ENCODE peak calls at places on chromosomes 13 and 19, in four cellular contexts. P is K562, Q is HepG2, B is GM12878. O is an unnamed sample.

GRCh38 chr19:12156254-12157058 is at the start of gene ZNF625:
- DNase-seq in B (peak; percentile 39), Q (peak; percentile 90), P (no peak), O (no peak)

GRCh38 chr13:38590796-38591507 is 95.9 kb upstream of the FREM2 start:
- DNase-seq in B (no peak), P (no peak), Q (no peak), O (no peak)

GRCh38 chr19:52190679-52191293 is 934 bp downstream of the PPP2R1A start:
- DNase-seq in P (no peak), B (no peak), Q (no peak), O (peak; percentile 15)

GRCh38 chr19:45113628-45114027 is 20.6 kb downstream of the PPP1R37 start:
- DNase-seq in B (no peak), P (no peak), Q (peak; percentile 66), O (no peak)

GRCh38 chr19:16778796-16779411 is 50.3 kb upstream of the SIN3B start:
- DNase-seq in P (peak; percentile 77), Q (peak; percentile 40), B (peak; percentile 26), O (peak; percentile 70)

GRCh38 chr13:19860884-19861655 is 2.4 kb downstream of the ZMYM5 start:
- DNase-seq in P (no peak), B (no peak), Q (peak; percentile 77), O (no peak)

GRCh38 chr19:48991823-48992570 is 1.1 kb downstream of the GYS1 start:
- DNase-seq in P (peak; percentile 56), Q (no peak), B (no peak), O (peak; percentile 60)

GRCh38 chr19:8585894-8586750 is 8.9 kb upstream of the MYO1F start:
- DNase-seq in P (peak; percentile 79), B (no peak), Q (peak; percentile 28), O (peak; percentile 74)

GRCh38 chr19:43784981-43785808 is 4.4 kb upstream of the KCNN4 start:
- DNase-seq in Q (peak; percentile 60), P (peak; percentile 76), B (no peak), O (peak; percentile 76)

GRCh38 chr13:106433066-106433465 is 102.4 kb downstream of the EFNB2 start:
- DNase-seq in P (no peak), B (no peak), Q (no peak), O (no peak)

GRCh38 chr13:26280295-26280694 is 26.4 kb downstream of the CDK8 start:
- DNase-seq in B (no peak), P (no peak), Q (no peak), O (no peak)

GRCh38 chr13:93559718-93560117 is 333.1 kb downstream of the GPC6 start:
- DNase-seq in Q (no peak), B (no peak), P (no peak), O (no peak)

GRCh38 chr13:107865643-107866006 is 349.7 kb downstream of the LIG4 start:
- DNase-seq in B (no peak), Q (no peak), P (no peak), O (no peak)

GRCh38 chr13:71492346-71492871 is 374.6 kb downstream of the DACH1 start:
- DNase-seq in B (no peak), Q (no peak), P (no peak), O (no peak)

GRCh38 chr19:2039082-2039958 is 11.7 kb downstream of the MKNK2 start:
- DNase-seq in B (no peak), P (no peak), Q (no peak), O (no peak)

GRCh38 chr19:50300814-50301606 is 28.2 kb downstream of the KCNC3 start:
- DNase-seq in P (no peak), B (no peak), Q (peak; percentile 48), O (no peak)

GRCh38 chr13:52159159-52159982 is at the start of gene NEK3:
- DNase-seq in Q (peak; percentile 59), B (no peak), P (peak; percentile 64), O (peak; percentile 87)

GRCh38 chr13:24052547-24052981 is 108.0 kb upstream of the SPATA13 start:
- DNase-seq in Q (no peak), P (peak; percentile 21), B (no peak), O (no peak)

GRCh38 chr19:51029718-51030117 is 3.3 kb upstream of the KLK11 start:
- DNase-seq in P (peak; percentile 68), Q (no peak), B (no peak), O (no peak)

GRCh38 chr19:48390188-48391099 is 907 bp downstream of the KDELR1 start:
- DNase-seq in Q (peak; percentile 44), P (peak; percentile 79), B (no peak), O (peak; percentile 69)

GRCh38 chr13:63910406-63910957 is 2494.8 kb upstream of the PCDH20 start:
- DNase-seq in Q (peak; percentile 3), P (no peak), B (no peak), O (no peak)

GRCh38 chr19:51754106-51754505 is 2.4 kb upstream of the FPR1 start:
- DNase-seq in P (no peak), Q (no peak), B (no peak), O (no peak)

GRCh38 chr19:49592486-49593232 is 1.7 kb downstream of the PRR12 start:
- DNase-seq in Q (no peak), P (peak; percentile 35), B (no peak), O (no peak)

GRCh38 chr13:32086366-32086765 is 54.8 kb downstream of the FRY start:
- DNase-seq in B (no peak), P (no peak), Q (no peak), O (no peak)

GRCh38 chr13:19586904-19587634 is 25.7 kb upstream of the TPTE2 start:
- DNase-seq in P (peak; percentile 23), B (peak; percentile 65), Q (peak; percentile 65), O (no peak)

GRCh38 chr13:71721117-71721516 is 145.9 kb downstream of the DACH1 start:
- DNase-seq in Q (no peak), P (no peak), B (no peak), O (no peak)

GRCh38 chr13:96652506-96652905 is 341.8 kb downstream of the OXGR1 start:
- DNase-seq in Q (no peak), B (no peak), P (no peak), O (no peak)

GRCh38 chr13:33119886-33120543 is 103.8 kb downstream of the KL start:
- DNase-seq in P (no peak), Q (no peak), B (no peak), O (no peak)

GRCh38 chr19:54418930-54419800 is 3.9 kb downstream of the TTYH1 start:
- DNase-seq in B (no peak), Q (no peak), P (no peak), O (no peak)

GRCh38 chr13:99656843-99657506 is 155.7 kb downstream of the TM9SF2 start:
- DNase-seq in B (no peak), P (no peak), Q (no peak), O (no peak)

GRCh38 chr13:99658266-99658991 is 157.2 kb downstream of the TM9SF2 start:
- DNase-seq in P (no peak), B (no peak), Q (no peak), O (no peak)

GRCh38 chr13:99660101-99660500 is 158.8 kb downstream of the TM9SF2 start:
- DNase-seq in P (no peak), B (no peak), Q (no peak), O (no peak)

GRCh38 chr13:99657848-99658265 is 156.6 kb downstream of the TM9SF2 start:
- DNase-seq in P (no peak), Q (no peak), B (no peak), O (no peak)

DNA sequence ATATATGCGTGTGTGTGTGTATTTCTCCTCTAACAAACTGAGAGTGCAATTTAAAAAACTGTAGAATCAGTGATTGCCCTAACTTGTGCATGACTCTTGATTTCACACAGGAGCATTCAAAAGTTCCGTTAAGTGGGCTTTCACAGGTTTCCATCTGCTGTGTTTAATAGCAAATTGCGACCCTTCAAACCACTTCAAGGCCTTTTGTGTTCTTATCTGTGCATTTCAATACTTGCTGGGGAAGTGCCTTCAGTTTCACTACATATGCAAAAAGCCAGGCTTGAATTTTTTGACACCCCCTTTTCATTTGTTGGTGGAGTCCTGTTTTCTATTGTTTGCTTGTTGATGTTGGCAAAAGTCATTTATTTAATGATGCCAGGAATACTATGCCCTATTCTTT is 158.0 kb downstream of the TM9SF2 start:
- DNase-seq in B (no peak), P (no peak), Q (no peak), O (no peak)
- TF ChIP-seq TARDBP in B (no peak), P (no peak), Q (no peak), O (no peak)

DNA sequence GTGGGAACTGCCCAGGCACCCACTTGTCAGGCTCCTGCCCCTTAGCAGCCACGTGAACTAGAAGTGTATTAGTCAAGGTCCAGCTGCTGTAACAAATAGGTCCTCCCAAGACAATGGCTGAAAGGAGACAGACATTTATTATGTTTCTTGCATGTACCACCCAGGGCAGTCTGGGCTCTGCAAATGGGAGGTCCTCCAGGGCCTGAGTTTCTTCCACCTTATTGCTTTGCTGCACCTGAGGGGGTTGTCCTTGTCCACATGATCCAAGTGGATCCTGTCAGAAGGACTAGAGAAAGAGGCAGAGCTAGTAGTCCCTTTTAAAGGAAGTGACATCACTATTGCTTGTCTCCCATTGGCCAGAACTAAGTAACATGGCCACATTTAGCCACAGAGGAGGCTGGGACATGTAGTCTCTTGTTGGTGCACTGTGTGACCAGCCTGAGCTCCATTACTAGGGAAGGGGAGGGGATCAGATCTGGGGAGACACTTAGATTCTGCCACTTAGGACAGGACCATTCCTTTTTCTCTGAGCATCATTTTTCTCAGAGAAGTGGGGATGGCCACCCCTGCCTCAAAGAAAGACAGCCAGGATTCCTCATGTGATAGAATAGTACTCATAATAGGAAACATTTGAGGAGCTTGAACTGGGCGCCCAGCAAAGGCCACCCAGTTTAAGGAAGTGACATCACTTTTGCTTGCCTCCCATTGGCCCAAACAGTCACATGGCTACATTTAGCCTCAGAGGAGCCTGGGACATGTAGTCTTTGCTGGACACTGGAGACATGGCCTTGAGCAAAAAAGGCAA is 15.1 kb downstream of the CC2D1A start:
- DNase-seq in P (peak; percentile 80), Q (peak; percentile 57), B (peak; percentile 25), O (peak; percentile 53)
- TF ChIP-seq TARDBP in P (no peak), Q (no peak), B (no peak), O (no peak)

DNA sequence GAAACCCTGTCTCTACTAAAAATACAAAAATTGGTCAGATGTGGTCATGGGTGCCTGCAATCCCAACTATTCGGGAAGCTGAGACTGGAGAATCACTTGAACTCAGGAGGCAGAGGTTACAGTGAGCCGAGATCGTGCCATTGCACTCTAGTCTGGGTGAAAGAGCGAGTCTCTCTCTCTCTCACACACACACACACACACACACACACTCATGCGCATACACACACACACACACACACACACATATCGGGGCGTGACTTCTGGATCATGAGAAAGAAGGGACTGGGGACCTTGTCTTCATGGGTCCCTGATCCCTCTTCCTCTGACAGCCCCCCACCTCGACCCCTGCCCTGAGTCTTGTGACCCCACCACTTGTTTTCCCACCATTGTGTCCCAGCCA is 11.8 kb upstream of the SDHAF1 start:
- DNase-seq in Q (no peak), P (no peak), B (no peak), O (no peak)
- TF ChIP-seq TARDBP in Q (no peak), P (no peak), B (no peak), O (no peak)

DNA sequence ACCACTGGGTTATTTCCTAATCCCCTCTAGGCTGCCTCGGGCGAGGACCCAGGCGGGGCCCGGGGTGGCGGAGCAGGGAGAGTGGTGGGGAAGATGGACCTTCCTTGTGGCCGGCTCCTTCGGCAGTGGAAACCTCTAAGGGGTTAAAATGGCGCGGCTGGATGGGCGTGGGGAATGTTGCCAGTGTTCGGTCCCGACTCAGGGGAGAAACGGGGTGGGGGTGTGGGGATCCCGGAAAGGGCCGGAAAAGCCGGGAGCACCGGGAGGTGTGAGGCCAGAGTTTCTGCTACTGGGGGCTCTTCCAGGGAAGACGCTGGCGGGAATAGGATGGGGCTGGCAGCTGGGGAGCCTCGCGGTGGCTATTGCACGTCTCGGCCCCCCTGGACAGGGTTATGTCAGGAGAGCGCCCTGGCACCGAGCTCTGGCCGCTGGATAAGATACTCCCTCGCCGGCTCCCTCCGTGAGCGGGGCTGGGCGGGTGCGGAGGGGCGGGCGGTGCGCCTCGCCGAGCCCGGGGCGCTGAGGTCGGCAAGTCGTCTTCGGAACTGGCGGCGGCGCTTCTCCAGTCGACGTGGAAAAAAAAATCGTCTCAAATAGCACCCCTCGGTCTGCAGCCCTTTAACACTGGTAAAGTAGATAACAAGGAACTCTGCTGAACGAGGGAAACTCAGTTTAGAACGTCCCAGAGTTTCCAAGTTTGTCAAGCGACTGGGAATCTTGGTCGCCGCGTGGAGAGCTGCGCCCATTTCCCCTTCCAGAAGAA is 114.9 kb downstream of the KCNRG start:
- DNase-seq in Q (no peak), P (no peak), B (no peak), O (peak; percentile 27)
- TF ChIP-seq TARDBP in Q (no peak), P (no peak), B (no peak), O (no peak)

O was measured in HEK293T.